ENCODE peak calls at places on chromosomes 1 and 21, in six cellular contexts. V is upper lobe of right lung, C is endothelial cell, D is astrocyte of the cerebellum, R is lung, T is brain microvascular endothelial cell. N is an unnamed sample.

GRCh38 chr1:203408485-203409229 is 57.7 kb upstream of the FMOD start:
- DNase-seq in V (no peak), C (no peak), D (peak), R (peak), T (peak), N (peak)

GRCh38 chr1:65254320-65255087 is 54.8 kb upstream of the DNAJC6 start:
- DNase-seq in V (peak), C (peak), D (no peak), R (peak), T (peak), N (peak)

GRCh38 chr1:36207339-36207738 is 16.9 kb upstream of the THRAP3 start:
- DNase-seq in V (peak), C (no peak), D (peak), R (no peak), T (peak), N (no peak)

GRCh38 chr21:34156957-34157356 is 83.6 kb downstream of the MRPS6 start:
- DNase-seq in V (no peak), C (no peak), D (no peak), R (no peak), T (no peak), N (no peak)

GRCh38 chr1:180560200-180560867 is 1.6 kb downstream of the OVAAL start:
- DNase-seq in V (no peak), C (no peak), D (no peak), R (no peak), T (no peak), N (peak)

GRCh38 chr1:17875882-17876280 is 120.7 kb downstream of the ACTL8 start:
- DNase-seq in V (peak), C (no peak), D (no peak), R (no peak), T (no peak), N (no peak)

GRCh38 chr1:45687753-45688737 is at the start of gene TMEM69:
- DNase-seq in V (peak), C (peak), D (peak), R (peak), T (peak), N (peak)

GRCh38 chr1:22959545-22960360 is 12.9 kb downstream of the LACTBL1 start:
- DNase-seq in V (no peak), C (no peak), D (no peak), R (no peak), T (no peak), N (no peak)

GRCh38 chr1:55877440-55878232 is 662.5 kb upstream of the USP24 start:
- DNase-seq in V (no peak), C (no peak), D (no peak), R (no peak), T (no peak), N (no peak)

GRCh38 chr1:19969898-19970660 is 9.3 kb downstream of the PLA2G2A start:
- DNase-seq in V (no peak), C (no peak), D (no peak), R (no peak), T (no peak), N (no peak)

GRCh38 chr1:25484096-25484495 is 53.4 kb downstream of the MACO1 start:
- DNase-seq in V (peak), C (no peak), D (no peak), R (no peak), T (no peak), N (no peak)

GRCh38 chr1:22053861-22054770 is 1.6 kb downstream of the CDC42 start:
- DNase-seq in V (no peak), C (no peak), D (no peak), R (no peak), T (no peak), N (peak)

GRCh38 chr1:27736252-27736651 is 10.5 kb downstream of the FAM76A start:
- DNase-seq in V (no peak), C (no peak), D (no peak), R (no peak), T (no peak), N (no peak)

GRCh38 chr1:161258439-161259386 is at the start of gene PCP4L1:
- DNase-seq in V (peak), C (peak), D (peak), R (peak), T (peak), N (peak)

GRCh38 chr1:115951552-115951951 is 24.8 kb upstream of the SLC22A15 start:
- DNase-seq in V (no peak), C (no peak), D (no peak), R (no peak), T (no peak), N (no peak)

GRCh38 chr1:13808729-13809131 is 108.7 kb downstream of the PRDM2 start:
- DNase-seq in V (peak), C (no peak), D (no peak), R (no peak), T (peak), N (no peak)

GRCh38 chr1:158035976-158036583 is 42.6 kb downstream of the KIRREL1 start:
- DNase-seq in V (no peak), C (no peak), D (peak), R (peak), T (peak), N (peak)

GRCh38 chr1:59845091-59845490 is 30.3 kb downstream of the HOOK1 start:
- DNase-seq in V (no peak), C (no peak), D (no peak), R (no peak), T (no peak), N (no peak)

GRCh38 chr1:9865745-9866144 is 42.0 kb upstream of the CLSTN1 start:
- DNase-seq in V (no peak), C (no peak), D (no peak), R (no peak), T (no peak), N (no peak)

GRCh38 chr1:30187413-30188023 is 535.9 kb downstream of the MATN1 start:
- DNase-seq in V (no peak), C (no peak), D (no peak), R (peak), T (no peak), N (no peak)

GRCh38 chr1:74415935-74416334 is 96.5 kb downstream of the LRRC53 start:
- DNase-seq in V (no peak), C (no peak), D (no peak), R (no peak), T (no peak), N (no peak)

GRCh38 chr1:230026139-230026538 is 40.9 kb upstream of the GALNT2 start:
- DNase-seq in V (no peak), C (no peak), D (no peak), R (no peak), T (no peak), N (no peak)

GRCh38 chr1:237211540-237211939 is 169.6 kb downstream of the RYR2 start:
- DNase-seq in V (no peak), C (no peak), D (no peak), R (no peak), T (no peak), N (no peak)

GRCh38 chr1:206020393-206021007 is 3.2 kb downstream of the CTSE start:
- DNase-seq in V (no peak), C (no peak), D (no peak), R (no peak), T (no peak), N (no peak)

GRCh38 chr1:183674339-183674738 is 21.2 kb upstream of the APOBEC4 start:
- DNase-seq in V (no peak), C (no peak), D (no peak), R (no peak), T (no peak), N (no peak)

GRCh38 chr1:165900576-165901380 is 73.4 kb downstream of the UCK2 start:
- DNase-seq in V (no peak), C (no peak), D (no peak), R (no peak), T (peak), N (no peak)

GRCh38 chr1:167964646-167965045 is 27.8 kb upstream of the MPC2 start:
- DNase-seq in V (no peak), C (no peak), D (no peak), R (no peak), T (no peak), N (no peak)

GRCh38 chr1:31570228-31570627 is 6.1 kb upstream of the TINAGL1 start:
- DNase-seq in V (peak), C (no peak), D (no peak), R (no peak), T (no peak), N (no peak)

GRCh38 chr1:209587778-209588177 is 4.3 kb downstream of the CAMK1G start:
- DNase-seq in V (no peak), C (no peak), D (no peak), R (no peak), T (no peak), N (no peak)

GRCh38 chr1:177937931-177938330 is 31.9 kb downstream of the SEC16B start:
- DNase-seq in V (no peak), C (no peak), D (peak), R (no peak), T (peak), N (no peak)

GRCh38 chr1:112322018-112322417 is 74.0 kb upstream of the CTTNBP2NL start:
- DNase-seq in V (no peak), C (no peak), D (no peak), R (no peak), T (no peak), N (no peak)

GRCh38 chr1:10909697-10910489 is 102.6 kb upstream of the TARDBP start:
- DNase-seq in V (peak), C (peak), D (no peak), R (peak), T (no peak), N (peak)

GRCh38 chr21:28818663-28819278 is 173.9 kb downstream of the LTN1 start:
- DNase-seq in V (no peak), C (no peak), D (no peak), R (no peak), T (no peak), N (no peak)

GRCh38 chr1:28512058-28512611 is 6.3 kb downstream of the RCC1 start:
- DNase-seq in V (no peak), C (no peak), D (no peak), R (no peak), T (no peak), N (no peak)

GRCh38 chr1:180614746-180615145 is 17.1 kb upstream of the XPR1 start:
- DNase-seq in V (no peak), C (no peak), D (peak), R (no peak), T (no peak), N (no peak)

GRCh38 chr1:233372218-233373125 is 44.9 kb downstream of the MAP3K21 start:
- DNase-seq in V (no peak), C (no peak), D (peak), R (no peak), T (no peak), N (no peak)

GRCh38 chr1:233373226-233373625 is 45.7 kb downstream of the MAP3K21 start:
- DNase-seq in V (no peak), C (no peak), D (no peak), R (no peak), T (no peak), N (no peak)

GRCh38 chr1:233375653-233376052 is 48.1 kb downstream of the MAP3K21 start:
- DNase-seq in V (no peak), C (no peak), D (no peak), R (no peak), T (no peak), N (no peak)

GRCh38 chr1:233379869-233380438 is 52.4 kb downstream of the MAP3K21 start:
- DNase-seq in V (no peak), C (no peak), D (no peak), R (no peak), T (no peak), N (no peak)

GRCh38 chr1:233376711-233377110 is 49.2 kb downstream of the MAP3K21 start:
- DNase-seq in V (no peak), C (no peak), D (no peak), R (no peak), T (no peak), N (peak)
- TF ChIP-seq CTCF in V (no peak), C (no peak), D (no peak), R (no peak), T (no peak), N (peak)

GRCh38 chr1:15957221-15958090 is 18.4 kb downstream of the ZBTB17 start:
- DNase-seq in V (no peak), C (peak), D (no peak), R (no peak), T (no peak), N (no peak)
- TF ChIP-seq CTCF in V (no peak), C (peak), D (peak), R (no peak), T (peak), N (no peak)

GRCh38 chr1:214658175-214658574 is 55.2 kb downstream of the CENPF start:
- DNase-seq in V (no peak), C (no peak), D (no peak), R (no peak), T (no peak), N (no peak)

GRCh38 chr1:214662386-214662785 is 59.4 kb downstream of the CENPF start:
- DNase-seq in V (no peak), C (no peak), D (no peak), R (no peak), T (no peak), N (no peak)

GRCh38 chr1:214658785-214659184 is 55.8 kb downstream of the CENPF start:
- DNase-seq in V (no peak), C (peak), D (no peak), R (no peak), T (peak), N (peak)

GRCh38 chr1:214660190-214660589 is 57.2 kb downstream of the CENPF start:
- DNase-seq in V (no peak), C (no peak), D (no peak), R (no peak), T (no peak), N (no peak)

DNA sequence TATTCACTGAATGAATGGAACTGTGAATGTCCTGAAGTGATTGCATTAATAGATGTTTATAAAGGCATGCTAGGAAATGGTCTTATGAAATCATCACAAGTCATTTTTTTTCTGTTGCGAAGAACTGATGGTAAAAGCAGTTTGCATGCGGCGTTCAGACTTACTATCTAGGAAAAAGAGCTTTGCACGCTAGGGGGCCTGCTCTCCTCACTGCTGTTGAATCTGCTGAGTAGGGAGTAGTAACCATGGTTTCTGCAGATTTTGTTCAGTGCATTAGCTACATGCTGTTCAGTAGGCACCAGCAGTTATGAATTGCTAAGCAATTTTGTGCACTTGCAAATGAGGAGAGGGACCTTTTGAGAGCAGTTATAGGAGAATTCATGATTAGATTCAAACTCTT is 57.9 kb downstream of the CENPF start:
- DNase-seq in V (no peak), C (peak), D (peak), R (no peak), T (peak), N (no peak)
- TF ChIP-seq CTCF in V (peak), C (no peak), D (peak), R (no peak), T (peak), N (no peak)

DNA sequence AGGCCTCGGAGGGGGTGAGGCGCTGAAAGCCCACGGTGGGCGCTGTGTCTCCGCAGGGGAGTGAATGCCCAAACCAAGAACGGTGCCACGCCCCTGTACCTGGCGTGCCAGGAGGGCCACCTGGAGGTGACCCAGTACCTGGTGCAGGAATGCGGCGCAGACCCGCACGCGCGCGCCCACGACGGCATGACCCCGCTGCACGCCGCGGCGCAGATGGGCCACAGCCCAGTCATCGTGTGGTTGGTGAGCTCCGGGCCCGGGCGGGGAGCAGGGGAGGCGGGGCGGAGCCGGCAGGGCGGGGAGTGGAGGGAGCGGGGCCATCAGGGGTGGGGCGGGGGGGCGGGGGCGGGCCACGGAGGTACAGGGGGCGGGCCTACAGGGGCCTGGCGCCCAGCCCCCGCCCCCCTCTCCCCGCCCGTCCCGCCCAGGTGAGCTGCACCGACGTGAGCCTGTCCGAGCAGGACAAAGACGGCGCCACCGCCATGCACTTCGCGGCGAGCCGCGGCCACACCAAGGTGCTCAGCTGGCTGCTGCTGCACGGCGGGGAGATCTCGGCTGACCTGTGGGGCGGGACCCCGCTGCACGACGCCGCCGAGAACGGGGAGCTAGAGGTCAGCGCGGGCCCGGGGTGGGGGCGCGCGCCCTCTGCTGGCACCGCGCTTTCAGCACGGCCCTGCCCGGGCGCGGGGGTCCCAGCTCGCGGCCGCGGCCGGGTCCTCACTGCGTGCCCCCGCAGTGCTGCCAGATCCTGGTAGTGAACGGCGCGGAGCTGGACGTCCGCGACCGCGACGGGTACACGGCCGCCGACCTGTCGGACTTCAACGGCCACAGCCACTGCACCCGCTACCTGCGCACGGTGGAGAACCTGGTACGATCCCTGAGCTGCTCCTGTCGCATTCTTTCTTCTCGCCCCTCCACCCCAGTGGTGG is 15.9 kb downstream of the ESPN start:
- DNase-seq in V (peak), C (no peak), D (no peak), R (peak), T (no peak), N (peak)
- TF ChIP-seq CTCF in V (peak), C (peak), D (peak), R (no peak), T (no peak), N (peak)

GRCh38 chr1:156489166-156489934 is 11.2 kb downstream of the MEF2D start:
- DNase-seq in V (no peak), C (no peak), D (no peak), R (no peak), T (no peak), N (no peak)
- TF ChIP-seq CTCF in V (peak), C (no peak), D (no peak), R (no peak), T (peak), N (no peak)

N was measured in Calu3.